ENCODE peak calls at places on chromosomes 2 and 18, in four cellular contexts. One of them, this sample, is unnamed.

GRCh38 chr18:36214811-36215210 is 27.5 kb downstream of the MOCOS start:
- DNase-seq in choroid plexus epithelial cell: no peak
- DNase-seq in HTR-8/SVneo: no peak
- DNase-seq in prostate gland: no peak
- DNase-seq in this sample: no peak

GRCh38 chr2:24015562-24016375 is 5.9 kb downstream of the MFSD2B start:
- DNase-seq in prostate gland: no peak
- DNase-seq in HTR-8/SVneo: peak
- DNase-seq in choroid plexus epithelial cell: peak
- DNase-seq in this sample: no peak

GRCh38 chr18:49177071-49177470 is 226.3 kb upstream of the SMAD7 start:
- DNase-seq in prostate gland: no peak
- DNase-seq in choroid plexus epithelial cell: no peak
- DNase-seq in HTR-8/SVneo: no peak
- DNase-seq in this sample: no peak

GRCh38 chr18:46437019-46437418 is 220.0 kb downstream of the LOXHD1 start:
- DNase-seq in choroid plexus epithelial cell: no peak
- DNase-seq in HTR-8/SVneo: no peak
- DNase-seq in prostate gland: no peak
- DNase-seq in this sample: peak

GRCh38 chr2:11237122-11237521 is 81.9 kb downstream of the SLC66A3 start:
- DNase-seq in prostate gland: no peak
- DNase-seq in HTR-8/SVneo: no peak
- DNase-seq in choroid plexus epithelial cell: no peak
- DNase-seq in this sample: no peak

GRCh38 chr2:84849271-84849952 is 31.5 kb downstream of the TRABD2A start:
- DNase-seq in choroid plexus epithelial cell: no peak
- DNase-seq in prostate gland: peak
- DNase-seq in HTR-8/SVneo: no peak
- DNase-seq in this sample: no peak

GRCh38 chr2:100038019-100038418 is 104.4 kb downstream of the AFF3 start:
- DNase-seq in prostate gland: no peak
- DNase-seq in HTR-8/SVneo: no peak
- DNase-seq in choroid plexus epithelial cell: no peak
- DNase-seq in this sample: no peak

GRCh38 chr2:100321881-100322820 is at the start of gene LONRF2:
- DNase-seq in HTR-8/SVneo: peak
- DNase-seq in prostate gland: peak
- DNase-seq in choroid plexus epithelial cell: peak
- DNase-seq in this sample: no peak

GRCh38 chr2:205988274-205988673 is 97.7 kb downstream of the INO80D start:
- DNase-seq in HTR-8/SVneo: no peak
- DNase-seq in prostate gland: no peak
- DNase-seq in choroid plexus epithelial cell: no peak
- DNase-seq in this sample: no peak

This sample was measured in posterior vena cava.